ENCODE peak calls at places on chromosomes 12 and 14, in nine cellular contexts. S, L, W, R, U, B, H, J and D are unnamed samples.

GRCh38 chr14:83473846-83474245 is 1940.2 kb upstream of the SEL1L start:
- DNase-seq in J (peak; percentile 58), S (peak; percentile 0), W (no peak), H (no peak), L (no peak), U (no peak), B (no peak), R (no peak), D (peak; percentile 7)

GRCh38 chr14:104887623-104888488 is 22.8 kb downstream of the CEP170B start:
- DNase-seq in J (no peak), W (no peak), H (no peak), L (no peak), R (no peak), U (no peak), B (no peak), S (no peak), D (no peak)

GRCh38 chr14:91841065-91841464 is 26.3 kb downstream of the TC2N start:
- DNase-seq in J (no peak), H (no peak), L (no peak), U (no peak), R (no peak), W (no peak), B (no peak), S (no peak), D (no peak)

GRCh38 chr14:60164717-60165546 is at the start of gene DHRS7:
- DNase-seq in U (peak; percentile 87), W (peak; percentile 86), J (peak; percentile 39), L (peak; percentile 47), B (peak; percentile 82), R (peak; percentile 76), S (peak; percentile 84), H (peak; percentile 91), D (peak; percentile 31)

GRCh38 chr12:851343-851742 is 98.2 kb downstream of the RAD52 start:
- DNase-seq in W (no peak), H (no peak), U (no peak), B (no peak), J (no peak), L (no peak), R (no peak), S (no peak), D (no peak)

GRCh38 chr12:62893276-62893675 is 41.7 kb downstream of the PPM1H start:
- DNase-seq in W (no peak), R (no peak), J (no peak), U (no peak), S (no peak), L (no peak), B (peak; percentile 40), H (no peak), D (no peak)

GRCh38 chr14:65720171-65720570 is 307.6 kb downstream of the FUT8 start:
- DNase-seq in H (no peak), J (no peak), W (no peak), U (no peak), S (no peak), R (no peak), L (no peak), B (no peak), D (no peak)

GRCh38 chr12:77104792-77105191 is 39.4 kb upstream of the E2F7 start:
- DNase-seq in B (peak; percentile 82), W (no peak), H (no peak), U (no peak), S (peak; percentile 39), R (no peak), J (no peak), L (no peak), D (peak; percentile 31)

GRCh38 chr14:32933943-32934890 is 4.5 kb upstream of the NPAS3 start:
- DNase-seq in R (no peak), S (peak; percentile 20), J (no peak), L (no peak), B (no peak), W (peak; percentile 69), U (peak; percentile 77), H (peak; percentile 85), D (no peak)

GRCh38 chr12:67578976-67579661 is 69.4 kb upstream of the DYRK2 start:
- DNase-seq in H (no peak), W (no peak), U (no peak), L (no peak), S (no peak), B (peak; percentile 23), J (no peak), R (no peak), D (no peak)

GRCh38 chr12:32367381-32367780 is 32.0 kb upstream of the FGD4 start:
- DNase-seq in W (no peak), B (no peak), L (no peak), H (no peak), U (no peak), J (no peak), R (no peak), S (no peak), D (no peak)

GRCh38 chr12:125187148-125187733 is 122.0 kb downstream of the AACS start:
- DNase-seq in R (no peak), B (no peak), S (no peak), W (no peak), H (peak; percentile 14), L (no peak), U (no peak), J (no peak), D (no peak)

GRCh38 chr12:102740157-102741032 is 176.6 kb downstream of the PAH start:
- DNase-seq in H (peak; percentile 34), J (peak; percentile 3), U (peak; percentile 3), L (no peak), R (no peak), B (peak; percentile 15), S (peak; percentile 27), W (peak; percentile 43), D (peak; percentile 11)

GRCh38 chr12:104480826-104481457 is 24.2 kb downstream of the CHST11 start:
- DNase-seq in S (peak; percentile 84), W (no peak), R (peak; percentile 11), L (no peak), U (no peak), B (peak; percentile 93), H (peak; percentile 79), J (peak; percentile 11), D (peak; percentile 77)

GRCh38 chr14:29321646-29322045 is 555.1 kb downstream of the FOXG1 start:
- DNase-seq in S (no peak), R (peak; percentile 39), U (no peak), B (peak; percentile 82), J (peak; percentile 53), W (no peak), H (no peak), L (no peak), D (no peak)

GRCh38 chr14:104353221-104353920 is 215.0 kb downstream of the KIF26A start:
- DNase-seq in W (no peak), L (no peak), S (no peak), H (no peak), U (no peak), J (no peak), R (no peak), B (no peak), D (no peak)

GRCh38 chr12:49706351-49707126 is 666 bp downstream of the FMNL3 start:
- DNase-seq in B (peak; percentile 19), U (no peak), H (peak; percentile 46), W (no peak), J (no peak), S (peak; percentile 64), R (no peak), L (no peak), D (no peak)

GRCh38 chr14:64786296-64787149 is 82.3 kb downstream of the PLEKHG3 start:
- DNase-seq in L (no peak), B (peak; percentile 73), W (no peak), R (no peak), H (no peak), J (no peak), S (peak; percentile 30), U (no peak), D (no peak)

GRCh38 chr12:101785671-101786070 is 45.1 kb downstream of the GNPTAB start:
- DNase-seq in R (no peak), U (no peak), W (no peak), J (no peak), B (no peak), H (no peak), L (no peak), S (no peak), D (no peak)

GRCh38 chr12:58364389-58365086 is 423.2 kb downstream of the ATP23 start:
- DNase-seq in H (no peak), U (no peak), R (peak; percentile 71), B (peak; percentile 95), L (no peak), J (peak; percentile 96), W (no peak), S (no peak), D (no peak)

GRCh38 chr14:32597771-32598170 is 268.7 kb downstream of the AKAP6 start:
- DNase-seq in H (no peak), L (no peak), J (no peak), W (no peak), R (no peak), U (no peak), B (no peak), S (no peak), D (no peak)

GRCh38 chr12:52715416-52715815 is 12.1 kb upstream of the KRT77 start:
- DNase-seq in B (peak; percentile 4), U (no peak), R (no peak), S (no peak), H (no peak), L (no peak), W (no peak), J (no peak), D (no peak)

GRCh38 chr12:98516184-98516873 is 939 bp downstream of the TMPO start:
- DNase-seq in J (peak; percentile 81), W (peak; percentile 93), S (peak; percentile 86), U (peak; percentile 85), L (peak; percentile 69), H (peak; percentile 84), R (peak; percentile 84), B (peak; percentile 85), D (peak; percentile 80)

GRCh38 chr12:131437706-131438210 is 273.1 kb upstream of the SFSWAP start:
- DNase-seq in R (no peak), L (no peak), S (no peak), B (no peak), H (no peak), W (no peak), U (no peak), J (no peak), D (no peak)

GRCh38 chr12:10012630-10013330 is 2.4 kb downstream of the CLEC12B start:
- DNase-seq in S (no peak), J (no peak), R (no peak), H (peak; percentile 26), W (no peak), L (no peak), B (no peak), U (peak; percentile 46), D (no peak)

GRCh38 chr12:115466076-115466475 is 782.1 kb upstream of the TBX3 start:
- DNase-seq in L (no peak), R (no peak), S (no peak), H (no peak), U (no peak), B (no peak), W (no peak), J (no peak), D (no peak)

GRCh38 chr14:84959796-84960515 is 570.0 kb upstream of the FLRT2 start:
- DNase-seq in B (no peak), R (no peak), W (peak; percentile 3), H (peak; percentile 61), S (peak; percentile 66), L (no peak), J (no peak), U (no peak), D (peak; percentile 51)

GRCh38 chr12:100899301-100899700 is 104.7 kb downstream of the ANO4 start:
- DNase-seq in L (no peak), W (no peak), S (no peak), R (no peak), J (no peak), U (no peak), H (no peak), B (no peak), D (no peak)

GRCh38 chr14:48275301-48275700 is 599.9 kb upstream of the MDGA2 start:
- DNase-seq in B (peak; percentile 65), H (peak; percentile 56), W (no peak), S (no peak), R (no peak), L (no peak), U (peak; percentile 66), J (no peak), D (no peak)

GRCh38 chr12:27966870-27967269 is 5.7 kb downstream of the PTHLH start:
- DNase-seq in U (no peak), H (no peak), B (peak; percentile 99), J (peak; percentile 96), W (no peak), L (no peak), S (peak; percentile 89), R (peak; percentile 55), D (peak; percentile 85)

GRCh38 chr14:78327426-78328210 is 157.4 kb downstream of the NRXN3 start:
- DNase-seq in H (no peak), J (peak; percentile 0), R (no peak), S (no peak), B (peak; percentile 6), U (peak; percentile 33), L (no peak), W (no peak), D (no peak)